ENCODE peak calls at places on chromosome 12, in eight cellular contexts. K is uterus, O is GM23338, S is cardiac muscle cell, N is testis, W is aorta, Y is HepG2, D is hepatocyte. Z is an unnamed sample. For H3K4me1, the result is how much of the 10 kb centered on the place peaks cover.

GRCh38 chr12:57521475-57522018 is 1.1 kb upstream of the MBD6 start:
- DNase-seq in O (peak), W (peak), Y (peak), K (peak), D (peak), S (peak), N (peak), Z (peak)

GRCh38 chr12:89153341-89153740 is 199.0 kb downstream of the DUSP6 start:
- DNase-seq in N (no peak), O (no peak), D (no peak), S (no peak), W (no peak), K (no peak), Y (no peak), Z (no peak)

GRCh38 chr12:66242261-66242760 is 53.3 kb downstream of the IRAK3 start:
- DNase-seq in W (no peak), K (no peak), S (no peak), O (no peak), D (no peak), N (no peak), Y (no peak), Z (no peak)

GRCh38 chr12:108643941-108644742 is 10.4 kb upstream of the SELPLG start:
- DNase-seq in D (no peak), K (peak), W (peak), O (no peak), N (peak), Y (no peak), S (no peak), Z (peak)

GRCh38 chr12:51911307-51911706 is 4.0 kb downstream of the ACVRL1 start:
- DNase-seq in O (no peak), Y (no peak), W (peak), D (no peak), K (no peak), N (no peak), S (no peak), Z (no peak)

GRCh38 chr12:52452101-52452500 is at the start of gene KRT6B:
- DNase-seq in K (no peak), W (no peak), O (no peak), D (no peak), Y (no peak), N (no peak), S (no peak), Z (no peak)

GRCh38 chr12:69821441-69822204 is 3.4 kb upstream of the MYRFL start:
- DNase-seq in Y (no peak), K (no peak), S (no peak), N (no peak), O (no peak), D (no peak), W (no peak), Z (peak)

GRCh38 chr12:81378601-81379000 is 300.7 kb downstream of the ACSS3 start:
- DNase-seq in W (no peak), Y (no peak), S (no peak), D (no peak), O (no peak), K (no peak), N (no peak), Z (no peak)

GRCh38 chr12:110917467-110917866 is 2.9 kb downstream of the MYL2 start:
- DNase-seq in W (no peak), N (no peak), D (peak), K (no peak), O (no peak), Y (peak), S (peak), Z (peak)

GRCh38 chr12:123075591-123076171 is 75.2 kb downstream of the PITPNM2 start:
- DNase-seq in O (peak), Y (peak), S (peak), N (no peak), K (peak), D (peak), W (no peak), Z (no peak)

GRCh38 chr12:2834581-2835491 is at the start of gene NRIP2:
- DNase-seq in N (peak), K (peak), W (peak), S (no peak), Y (no peak), O (peak), D (peak), Z (peak)

GRCh38 chr12:113984464-113984863 is 18.3 kb upstream of the RBM19 start:
- DNase-seq in K (no peak), O (no peak), N (no peak), D (no peak), W (no peak), Y (no peak), S (no peak), Z (no peak)

GRCh38 chr12:65152012-65152411 is 17.4 kb upstream of the LEMD3 start:
- DNase-seq in D (no peak), S (no peak), W (no peak), O (no peak), N (no peak), K (no peak), Y (peak), Z (peak)

GRCh38 chr12:124077730-124078129 is 104.7 kb downstream of the ZNF664 start:
- DNase-seq in K (no peak), O (no peak), N (no peak), W (no peak), S (no peak), Y (no peak), D (no peak), Z (no peak)

GRCh38 chr12:48423200-48423599 is 49.2 kb upstream of the ANP32D start:
- DNase-seq in S (no peak), D (no peak), Y (no peak), N (no peak), O (no peak), K (no peak), W (no peak), Z (peak)

GRCh38 chr12:49369723-49370145 is 2.5 kb downstream of the SPATS2 start:
- DNase-seq in N (peak), O (peak), W (no peak), K (no peak), D (peak), S (peak), Y (peak), Z (peak)

GRCh38 chr12:113512568-113512967 is 40.9 kb upstream of the LHX5 start:
- DNase-seq in S (no peak), O (no peak), N (no peak), W (no peak), D (no peak), Y (no peak), K (no peak), Z (no peak)

GRCh38 chr12:109488051-109488665 is 10.7 kb downstream of the UBE3B start:
- DNase-seq in S (no peak), O (no peak), N (no peak), D (no peak), K (no peak), Y (no peak), W (no peak), Z (no peak)

GRCh38 chr12:51994959-51995358 is 11.8 kb upstream of the TAMALIN start:
- DNase-seq in D (no peak), S (no peak), W (no peak), K (no peak), O (no peak), N (no peak), Y (no peak), Z (no peak)

GRCh38 chr12:1013618-1014489 is 22.8 kb downstream of the ERC1 start:
- DNase-seq in K (no peak), Y (no peak), O (no peak), D (peak), N (no peak), S (no peak), W (peak), Z (peak)

GRCh38 chr12:105378821-105379400 is 48.4 kb downstream of the C12orf75 start:
- DNase-seq in N (peak), W (no peak), K (no peak), D (no peak), O (no peak), Y (peak), S (peak), Z (peak)

GRCh38 chr12:99026332-99027116 is 381.4 kb downstream of the APAF1 start:
- DNase-seq in W (no peak), S (no peak), O (peak), K (no peak), Y (no peak), N (no peak), D (no peak), Z (no peak)

GRCh38 chr12:104340917-104341611 is 37.5 kb downstream of the EID3 start:
- DNase-seq in Y (no peak), K (no peak), N (peak), W (no peak), D (no peak), O (no peak), S (no peak), Z (no peak)

GRCh38 chr12:121129705-121130147 is 3.0 kb upstream of the P2RX7 start:
- DNase-seq in D (no peak), N (no peak), W (no peak), S (no peak), Y (no peak), O (no peak), K (no peak), Z (no peak)
- H3K27ac ChIP-seq in D (peak), N (peak), W (no peak), S (no peak), Y (peak), O (no peak), K (peak), Z (no peak)

GRCh38 chr12:62846506-62846905 is 88.4 kb downstream of the PPM1H start:
- DNase-seq in K (no peak), W (no peak), N (no peak), Y (no peak), S (no peak), O (no peak), D (no peak), Z (peak)

GRCh38 chr12:62841841-62842240 is 93.1 kb downstream of the PPM1H start:
- DNase-seq in Y (no peak), W (no peak), K (no peak), D (no peak), N (no peak), O (no peak), S (no peak), Z (no peak)

GRCh38 chr12:62843714-62844113 is 91.2 kb downstream of the PPM1H start:
- DNase-seq in K (no peak), D (no peak), O (peak), Y (peak), N (no peak), W (no peak), S (no peak), Z (no peak)

GRCh38 chr12:62847709-62848108 is 87.2 kb downstream of the PPM1H start:
- DNase-seq in O (no peak), N (no peak), K (no peak), D (no peak), Y (no peak), W (no peak), S (no peak), Z (no peak)

GRCh38 chr12:62844915-62845314 is 90.0 kb downstream of the PPM1H start:
- DNase-seq in S (no peak), D (no peak), K (no peak), W (no peak), N (no peak), O (no peak), Y (no peak), Z (no peak)
- H3K4me1 ChIP-seq in S (under half), D (under half), K (under half), W (under half), N (under half), O (under half), Y (half or more), Z (under half)

GRCh38 chr12:91818236-91819131 is 327.2 kb downstream of the BTG1 start:
- DNase-seq in W (no peak), O (no peak), N (no peak), Y (no peak), K (no peak), D (peak), S (no peak), Z (no peak)
- H3K27ac ChIP-seq in W (no peak), O (no peak), N (no peak), Y (no peak), K (no peak), D (peak), S (no peak), Z (no peak)

GRCh38 chr12:16019131-16019530 is 108.0 kb downstream of the DERA start:
- DNase-seq in W (no peak), Y (no peak), O (no peak), D (no peak), K (no peak), S (no peak), N (no peak), Z (no peak)
- H3K4me1 ChIP-seq in W (under half), Y (under half), O (under half), D (under half), K (under half), S (under half), N (under half), Z (under half)

Z was measured in fibroblast of lung.